ENCODE peak calls at places on chromosome 10, in nine cellular contexts. G, R, B, V, F, Q, N, M and H are unnamed samples.

GRCh38 chr10:31875608-31876007 is 53.0 kb downstream of the ARHGAP12 start:
- DNase-seq in F (no peak), V (no peak), N (no peak), R (no peak), Q (no peak), B (no peak), G (no peak), M (no peak), H (no peak)

GRCh38 chr10:86946215-86947170 is 10.9 kb downstream of the MMRN2 start:
- DNase-seq in V (no peak), G (no peak), Q (peak), N (no peak), B (no peak), M (no peak), F (no peak), R (peak), H (no peak)

GRCh38 chr10:35751347-35751746 is 109.3 kb upstream of the FZD8 start:
- DNase-seq in G (no peak), M (no peak), R (no peak), N (no peak), V (no peak), Q (no peak), F (no peak), B (no peak), H (no peak)

GRCh38 chr10:113026679-113027078 is 76.6 kb downstream of the TCF7L2 start:
- DNase-seq in N (no peak), B (no peak), G (no peak), V (peak), Q (no peak), M (no peak), R (no peak), F (no peak), H (no peak)

GRCh38 chr10:99849525-99849924 is 67.1 kb downstream of the ABCC2 start:
- DNase-seq in V (no peak), F (no peak), R (no peak), Q (no peak), G (no peak), M (no peak), N (no peak), B (no peak), H (no peak)

GRCh38 chr10:31586708-31587107 is 267.7 kb downstream of the ZEB1 start:
- DNase-seq in B (no peak), M (no peak), N (peak), R (no peak), G (no peak), Q (no peak), F (no peak), V (no peak), H (no peak)

GRCh38 chr10:60351191-60351853 is 38.4 kb downstream of the ANK3 start:
- DNase-seq in M (no peak), Q (no peak), V (no peak), G (no peak), R (no peak), B (no peak), N (no peak), F (no peak), H (peak)

GRCh38 chr10:24893127-24893526 is 59.3 kb downstream of the PRTFDC1 start:
- DNase-seq in M (no peak), G (no peak), F (no peak), V (no peak), B (no peak), R (no peak), N (no peak), Q (no peak), H (no peak)

GRCh38 chr10:12768156-12768731 is 233.3 kb downstream of the CCDC3 start:
- DNase-seq in B (no peak), N (no peak), G (no peak), Q (no peak), M (no peak), R (no peak), V (peak), F (no peak), H (no peak)

GRCh38 chr10:51169111-51169510 is 94.8 kb downstream of the PRKG1 start:
- DNase-seq in N (no peak), Q (no peak), V (no peak), R (no peak), G (no peak), B (no peak), M (no peak), F (no peak), H (no peak)

GRCh38 chr10:87864497-87865059 is 1.2 kb downstream of the PTEN start:
- DNase-seq in G (no peak), V (peak), B (no peak), F (no peak), M (no peak), R (no peak), Q (no peak), N (no peak), H (no peak)

GRCh38 chr10:129964611-129965417 is 740 bp upstream of the EBF3 start:
- DNase-seq in F (no peak), Q (no peak), G (no peak), V (no peak), N (no peak), M (no peak), R (no peak), B (no peak), H (no peak)

GRCh38 chr10:110618206-110618605 is 25.9 kb upstream of the RBM20 start:
- DNase-seq in N (no peak), G (no peak), R (no peak), V (no peak), F (no peak), M (no peak), Q (no peak), B (no peak), H (no peak)

GRCh38 chr10:33559105-33559504 is 224.6 kb upstream of the NRP1 start:
- DNase-seq in G (peak), V (peak), B (no peak), N (no peak), M (no peak), F (peak), Q (no peak), R (peak), H (peak)
- TF ChIP-seq CTCF in G (no peak), V (no peak), B (no peak), N (no peak), M (no peak), F (no peak), Q (no peak), R (no peak), H (no peak)

GRCh38 chr10:117431160-117431559 is 55.9 kb upstream of the PDZD8 start:
- DNase-seq in N (peak), Q (no peak), V (no peak), M (no peak), R (no peak), B (no peak), G (no peak), F (peak), H (no peak)
- TF ChIP-seq CTCF in N (peak), Q (no peak), V (no peak), M (no peak), R (peak), B (no peak), G (no peak), F (peak), H (no peak)

GRCh38 chr10:77501846-77502251 is 135.8 kb downstream of the KCNMA1 start:
- DNase-seq in M (no peak), B (no peak), V (no peak), R (no peak), G (no peak), N (no peak), F (no peak), Q (no peak), H (no peak)
- TF ChIP-seq CTCF in M (no peak), B (no peak), V (no peak), R (no peak), G (no peak), N (no peak), F (no peak), Q (no peak), H (peak)

GRCh38 chr10:121165276-121165675 is 314.1 kb downstream of the WDR11 start:
- DNase-seq in G (no peak), F (no peak), R (no peak), N (no peak), B (no peak), Q (no peak), M (no peak), V (peak), H (no peak)

GRCh38 chr10:121167534-121168243 is 316.5 kb downstream of the WDR11 start:
- DNase-seq in R (no peak), F (no peak), Q (no peak), G (no peak), B (no peak), M (no peak), V (no peak), N (no peak), H (no peak)

GRCh38 chr10:121171825-121172224 is 320.7 kb downstream of the WDR11 start:
- DNase-seq in Q (no peak), R (no peak), V (no peak), G (no peak), M (no peak), N (no peak), F (no peak), B (no peak), H (no peak)

GRCh38 chr10:121169406-121169805 is 318.2 kb downstream of the WDR11 start:
- DNase-seq in R (no peak), Q (no peak), B (no peak), G (no peak), M (no peak), V (no peak), N (no peak), F (no peak), H (no peak)

DNA sequence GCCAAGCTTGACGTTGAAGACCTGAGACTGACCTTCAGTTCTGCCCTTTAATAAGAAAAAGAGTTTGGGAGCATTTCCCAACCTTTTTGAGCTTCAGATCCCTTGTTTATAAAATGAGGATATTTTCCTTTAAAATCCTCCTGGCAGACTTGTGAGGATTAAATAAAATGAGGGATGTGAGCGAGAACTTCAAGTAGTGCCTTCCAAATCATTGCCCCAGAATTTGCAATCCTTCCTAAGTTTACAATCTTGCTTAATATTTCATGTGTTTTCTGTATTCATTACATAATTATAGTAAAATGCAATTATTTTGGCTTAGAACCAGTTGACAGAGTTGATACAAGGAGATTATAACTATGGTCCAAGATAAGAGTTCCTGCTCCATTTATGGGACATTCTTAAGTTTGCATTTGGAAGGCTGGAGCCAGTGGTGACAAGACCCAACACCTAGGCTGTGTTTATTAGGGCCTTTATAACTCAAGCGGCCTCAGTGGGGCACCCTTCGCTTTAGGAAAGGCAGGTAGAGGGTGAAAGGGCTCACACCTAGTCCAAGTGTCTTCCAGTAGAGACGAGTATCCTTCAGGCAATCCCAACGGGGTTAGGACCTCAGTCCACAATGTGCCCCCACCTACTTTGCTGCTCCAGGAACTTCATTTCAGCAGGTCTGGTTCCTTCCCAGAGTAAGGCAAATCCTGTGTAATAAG is 317.5 kb downstream of the WDR11 start:
- DNase-seq in R (no peak), Q (no peak), B (no peak), V (no peak), N (no peak), M (no peak), F (no peak), G (no peak), H (no peak)
- TF ChIP-seq CTCF in R (no peak), Q (no peak), B (no peak), V (no peak), N (no peak), M (no peak), F (no peak), G (no peak), H (no peak)

DNA sequence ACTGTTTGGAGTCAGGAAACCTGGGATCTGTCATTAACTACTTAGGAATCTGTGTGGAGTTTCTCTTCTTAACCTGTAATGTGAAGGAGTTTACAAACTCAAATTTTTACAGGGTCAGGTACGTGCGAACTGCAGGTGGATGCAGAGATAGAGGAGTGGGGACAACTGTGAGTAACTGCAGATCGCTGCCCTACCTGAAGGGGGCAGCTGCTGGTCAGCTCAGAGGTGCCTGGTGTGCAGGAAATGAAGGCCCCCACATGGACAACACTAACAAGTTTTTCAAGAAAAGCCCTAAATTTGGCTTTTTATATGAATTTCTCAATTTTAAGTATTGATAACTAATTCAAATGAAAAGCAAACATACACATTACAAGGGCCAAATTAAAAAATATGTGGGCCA is 380.0 kb downstream of the REEP3 start:
- DNase-seq in G (no peak), V (no peak), B (peak), M (no peak), R (no peak), Q (no peak), F (no peak), N (no peak), H (no peak)
- TF ChIP-seq CTCF in G (peak), V (peak), B (peak), M (no peak), R (no peak), Q (peak), F (no peak), N (peak), H (peak)

DNA sequence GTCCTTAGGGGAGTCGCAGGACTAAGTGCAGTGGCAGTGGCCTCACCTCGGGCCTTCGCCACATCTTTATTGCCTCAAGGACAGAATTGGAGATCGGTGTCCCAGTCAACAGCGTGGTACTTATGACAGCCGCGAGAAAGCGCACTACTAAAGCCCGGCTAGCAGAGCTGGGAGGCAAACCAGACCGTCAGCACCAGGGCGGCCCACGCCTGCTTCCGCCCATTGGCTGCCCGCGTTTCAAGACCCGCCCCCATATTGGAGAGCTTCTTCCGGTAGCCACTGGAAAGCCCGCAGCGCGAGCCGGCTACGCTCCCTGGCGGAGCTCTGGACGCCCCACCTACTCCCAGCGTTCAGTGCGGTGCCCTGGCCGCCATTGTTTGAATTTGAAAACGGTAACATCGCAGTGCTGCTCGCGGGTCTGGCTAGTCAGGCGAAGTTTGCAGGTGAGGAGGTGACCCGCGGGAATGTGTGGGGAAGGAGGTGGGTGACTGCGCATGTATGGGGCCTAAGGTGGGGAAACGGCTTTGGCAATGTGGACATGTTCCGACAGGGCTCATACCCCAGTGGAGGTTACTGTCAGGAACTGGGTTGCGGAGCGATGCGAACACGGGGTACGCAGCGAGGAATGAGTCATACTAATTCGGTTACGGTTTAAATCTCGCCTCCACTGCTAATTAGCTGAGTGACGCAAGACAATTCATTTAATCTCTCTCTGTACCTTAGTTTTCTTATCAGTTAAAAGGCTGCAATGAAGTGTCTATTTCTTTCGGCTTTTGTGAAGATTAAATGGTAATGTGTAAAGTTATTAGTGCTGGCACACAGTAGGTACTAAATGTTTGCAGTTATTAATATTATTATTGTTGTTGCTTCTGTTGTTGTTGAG is at the start of gene KIF20B:
- DNase-seq in V (peak), R (peak), F (peak), N (peak), B (peak), Q (peak), M (peak), G (peak), H (peak)
- TF ChIP-seq CTCF in V (peak), R (peak), F (no peak), N (no peak), B (no peak), Q (peak), M (peak), G (peak), H (peak)

GRCh38 chr10:132577350-132578005 is 39.9 kb downstream of the INPP5A start:
- DNase-seq in N (no peak), G (no peak), B (peak), R (peak), Q (no peak), F (no peak), M (no peak), V (no peak), H (no peak)
- TF ChIP-seq CTCF in N (no peak), G (no peak), B (no peak), R (peak), Q (peak), F (peak), M (no peak), V (peak), H (no peak)

DNA sequence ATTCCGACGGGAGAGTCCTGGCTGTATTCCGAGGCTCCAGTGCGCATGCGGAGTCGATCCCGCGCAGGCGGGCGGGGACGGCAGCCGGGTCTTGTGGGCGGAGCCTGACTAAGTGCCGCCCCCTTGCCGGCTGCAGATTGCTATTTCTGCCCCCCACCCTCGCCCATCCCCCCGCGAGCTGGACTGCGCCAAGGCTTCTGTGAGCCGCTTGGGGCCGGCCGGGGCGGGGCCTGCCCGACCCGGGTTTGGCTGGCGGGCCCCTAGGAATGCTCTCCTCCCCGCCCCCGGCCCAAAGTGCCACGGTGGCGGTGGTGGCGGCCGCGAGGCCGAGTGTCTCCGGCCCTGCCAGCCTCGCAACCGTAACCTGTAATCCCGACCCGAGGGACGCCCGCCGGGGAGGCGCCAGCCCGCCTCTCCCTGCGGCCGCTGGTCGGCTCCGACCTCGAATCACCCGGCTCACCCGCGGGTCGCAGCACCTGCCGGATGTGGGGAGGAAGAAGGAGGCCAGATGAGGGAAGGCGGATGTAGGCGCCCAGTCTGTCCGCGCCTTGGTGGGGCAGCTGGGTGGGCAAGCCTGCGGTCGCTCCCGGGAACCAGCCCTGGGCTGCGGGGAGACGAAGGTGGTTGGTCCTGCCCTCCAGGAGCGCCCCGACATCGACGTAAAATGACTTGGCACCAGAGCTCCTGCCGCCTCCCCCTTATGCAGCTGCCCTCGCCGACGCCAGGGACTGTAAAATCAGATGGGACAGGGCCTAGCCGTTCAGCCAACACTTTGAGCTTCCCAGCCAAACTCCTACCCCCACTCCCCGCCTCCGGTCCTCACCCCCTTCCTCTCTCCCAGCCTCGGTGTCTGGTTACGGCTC is 607 bp upstream of the KAZALD1 start:
- DNase-seq in M (peak), G (no peak), F (peak), R (peak), Q (peak), B (peak), N (peak), V (peak), H (peak)
- TF ChIP-seq CTCF in M (peak), G (no peak), F (no peak), R (peak), Q (no peak), B (no peak), N (no peak), V (no peak), H (no peak)

DNA sequence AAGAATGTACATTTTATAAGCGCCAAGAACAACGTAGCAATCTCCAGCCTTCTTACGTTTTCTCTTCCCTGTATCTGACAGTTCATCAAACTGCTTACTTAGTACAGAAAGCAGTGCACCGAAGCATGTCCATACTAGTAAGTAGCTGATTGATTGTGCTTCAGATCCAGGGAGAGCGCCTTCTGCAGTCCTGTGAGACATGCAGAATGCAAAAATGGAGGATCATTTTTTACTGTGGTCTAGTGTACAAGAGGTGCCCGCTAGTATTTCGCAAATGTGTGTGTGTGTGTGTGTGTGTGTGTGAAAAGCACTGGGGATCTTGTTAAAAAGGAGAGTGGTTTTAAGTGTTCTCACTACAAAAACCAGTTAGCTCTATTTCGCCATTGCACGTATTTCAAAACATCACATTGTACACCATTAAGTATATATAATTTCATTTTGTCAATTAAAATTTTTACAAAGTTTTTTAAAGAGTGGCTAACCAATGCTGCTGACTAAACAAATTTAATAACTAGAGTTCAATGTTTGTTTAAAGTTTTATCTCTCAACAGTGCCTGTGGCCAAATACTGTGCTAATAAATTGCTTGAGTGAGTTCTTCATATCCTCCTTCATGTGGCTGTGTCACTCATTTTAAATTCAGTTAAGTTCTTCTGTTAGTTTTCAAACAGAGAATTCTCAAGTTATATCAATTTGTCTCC is 99.6 kb downstream of the ZMYND11 start:
- DNase-seq in M (peak), N (no peak), G (no peak), V (no peak), B (no peak), R (no peak), F (no peak), Q (no peak), H (no peak)
- TF ChIP-seq CTCF in M (no peak), N (no peak), G (no peak), V (no peak), B (no peak), R (no peak), F (no peak), Q (no peak), H (no peak)

GRCh38 chr10:34280599-34281374 is 534.3 kb downstream of the PARD3 start:
- DNase-seq in B (no peak), V (peak), G (peak), Q (no peak), F (peak), M (peak), R (peak), N (no peak), H (no peak)
- TF ChIP-seq CTCF in B (no peak), V (peak), G (peak), Q (no peak), F (peak), M (no peak), R (no peak), N (no peak), H (peak)